ENCODE peak calls at places on chromosomes 7 and 10, in eight cellular contexts. One of them, this sample, is unnamed.

GRCh38 chr7:140051822-140052221 is 10.9 kb downstream of the PARP12 start:
- DNase-seq in fibroblast of pulmonary artery: no peak
- DNase-seq in A549: no peak
- DNase-seq in neural progenitor cell: no peak
- DNase-seq in BE2C: no peak
- DNase-seq in hepatocyte: no peak
- DNase-seq in mucosa of descending colon: no peak
- DNase-seq in upper lobe of right lung: no peak
- DNase-seq in this sample: no peak

GRCh38 chr7:155356323-155357105 is 58.8 kb downstream of the INSIG1 start:
- DNase-seq in hepatocyte: peak
- DNase-seq in mucosa of descending colon: no peak
- DNase-seq in fibroblast of pulmonary artery: no peak
- DNase-seq in BE2C: no peak
- DNase-seq in upper lobe of right lung: peak
- DNase-seq in neural progenitor cell: peak
- DNase-seq in A549: peak
- DNase-seq in this sample: no peak

GRCh38 chr7:42858570-42858969 is 53.3 kb downstream of the C7orf25 start:
- DNase-seq in neural progenitor cell: no peak
- DNase-seq in mucosa of descending colon: no peak
- DNase-seq in hepatocyte: no peak
- DNase-seq in upper lobe of right lung: no peak
- DNase-seq in BE2C: no peak
- DNase-seq in A549: no peak
- DNase-seq in fibroblast of pulmonary artery: peak
- DNase-seq in this sample: no peak

GRCh38 chr10:21532694-21533576 is 1.1 kb upstream of the MLLT10 start:
- DNase-seq in neural progenitor cell: peak
- DNase-seq in A549: no peak
- DNase-seq in upper lobe of right lung: no peak
- DNase-seq in BE2C: no peak
- DNase-seq in mucosa of descending colon: no peak
- DNase-seq in hepatocyte: no peak
- DNase-seq in fibroblast of pulmonary artery: no peak
- DNase-seq in this sample: no peak

GRCh38 chr7:135741905-135742304 is 6.7 kb downstream of the FAM180A start:
- DNase-seq in neural progenitor cell: no peak
- DNase-seq in A549: no peak
- DNase-seq in mucosa of descending colon: no peak
- DNase-seq in hepatocyte: no peak
- DNase-seq in BE2C: no peak
- DNase-seq in fibroblast of pulmonary artery: no peak
- DNase-seq in upper lobe of right lung: no peak
- DNase-seq in this sample: no peak

GRCh38 chr10:75379234-75379724 is 22.3 kb downstream of the ZNF503 start:
- DNase-seq in mucosa of descending colon: no peak
- DNase-seq in fibroblast of pulmonary artery: no peak
- DNase-seq in hepatocyte: no peak
- DNase-seq in neural progenitor cell: no peak
- DNase-seq in A549: no peak
- DNase-seq in upper lobe of right lung: no peak
- DNase-seq in BE2C: no peak
- DNase-seq in this sample: no peak

GRCh38 chr7:157906583-157906982 is 569.8 kb downstream of the DNAJB6 start:
- DNase-seq in A549: no peak
- DNase-seq in mucosa of descending colon: no peak
- DNase-seq in BE2C: no peak
- DNase-seq in upper lobe of right lung: no peak
- DNase-seq in neural progenitor cell: no peak
- DNase-seq in fibroblast of pulmonary artery: no peak
- DNase-seq in hepatocyte: no peak
- DNase-seq in this sample: no peak

GRCh38 chr7:21041666-21042065 is 255.0 kb upstream of the SP8 start:
- DNase-seq in BE2C: no peak
- DNase-seq in upper lobe of right lung: no peak
- DNase-seq in mucosa of descending colon: no peak
- DNase-seq in A549: no peak
- DNase-seq in hepatocyte: no peak
- DNase-seq in neural progenitor cell: peak
- DNase-seq in fibroblast of pulmonary artery: no peak
- DNase-seq in this sample: no peak

GRCh38 chr7:119377-120163 is 72.8 kb upstream of the FAM20C start:
- DNase-seq in hepatocyte: peak
- DNase-seq in upper lobe of right lung: peak
- DNase-seq in neural progenitor cell: peak
- DNase-seq in mucosa of descending colon: peak
- DNase-seq in fibroblast of pulmonary artery: no peak
- DNase-seq in A549: no peak
- DNase-seq in BE2C: no peak
- DNase-seq in this sample: no peak

GRCh38 chr10:98380493-98381339 is 34.3 kb downstream of the PYROXD2 start:
- DNase-seq in neural progenitor cell: no peak
- DNase-seq in hepatocyte: no peak
- DNase-seq in BE2C: no peak
- DNase-seq in A549: no peak
- DNase-seq in mucosa of descending colon: no peak
- DNase-seq in fibroblast of pulmonary artery: no peak
- DNase-seq in upper lobe of right lung: no peak
- DNase-seq in this sample: no peak

GRCh38 chr7:123876557-123877256 is 31.7 kb downstream of the HYAL4 start:
- DNase-seq in hepatocyte: no peak
- DNase-seq in A549: no peak
- DNase-seq in mucosa of descending colon: no peak
- DNase-seq in fibroblast of pulmonary artery: no peak
- DNase-seq in BE2C: no peak
- DNase-seq in neural progenitor cell: no peak
- DNase-seq in upper lobe of right lung: no peak
- DNase-seq in this sample: no peak

GRCh38 chr7:149854611-149855367 is 16.6 kb downstream of the ZNF862 start:
- DNase-seq in upper lobe of right lung: peak
- DNase-seq in fibroblast of pulmonary artery: peak
- DNase-seq in mucosa of descending colon: peak
- DNase-seq in A549: no peak
- DNase-seq in neural progenitor cell: peak
- DNase-seq in hepatocyte: peak
- DNase-seq in BE2C: peak
- DNase-seq in this sample: no peak

GRCh38 chr10:42177077-42177792 is 461.1 kb downstream of the ZNF33B start:
- DNase-seq in fibroblast of pulmonary artery: no peak
- DNase-seq in neural progenitor cell: no peak
- DNase-seq in mucosa of descending colon: peak
- DNase-seq in hepatocyte: peak
- DNase-seq in A549: no peak
- DNase-seq in upper lobe of right lung: no peak
- DNase-seq in BE2C: peak
- DNase-seq in this sample: no peak

GRCh38 chr10:71185209-71185608 is 27.2 kb upstream of the UNC5B start:
- DNase-seq in hepatocyte: no peak
- DNase-seq in A549: no peak
- DNase-seq in upper lobe of right lung: no peak
- DNase-seq in fibroblast of pulmonary artery: no peak
- DNase-seq in BE2C: no peak
- DNase-seq in mucosa of descending colon: no peak
- DNase-seq in neural progenitor cell: no peak
- DNase-seq in this sample: no peak

GRCh38 chr7:105224884-105225651 is 163.7 kb downstream of the SRPK2 start:
- DNase-seq in upper lobe of right lung: no peak
- DNase-seq in A549: peak
- DNase-seq in hepatocyte: peak
- DNase-seq in BE2C: peak
- DNase-seq in neural progenitor cell: no peak
- DNase-seq in mucosa of descending colon: no peak
- DNase-seq in fibroblast of pulmonary artery: peak
- DNase-seq in this sample: peak

GRCh38 chr7:107251963-107252362 is 83.2 kb downstream of the HBP1 start:
- DNase-seq in neural progenitor cell: no peak
- DNase-seq in mucosa of descending colon: no peak
- DNase-seq in upper lobe of right lung: no peak
- DNase-seq in hepatocyte: no peak
- DNase-seq in A549: no peak
- DNase-seq in fibroblast of pulmonary artery: no peak
- DNase-seq in BE2C: no peak
- DNase-seq in this sample: no peak

GRCh38 chr7:158239290-158239981 is 348.2 kb downstream of the PTPRN2 start:
- DNase-seq in BE2C: peak
- DNase-seq in A549: no peak
- DNase-seq in upper lobe of right lung: peak
- DNase-seq in neural progenitor cell: no peak
- DNase-seq in mucosa of descending colon: no peak
- DNase-seq in fibroblast of pulmonary artery: no peak
- DNase-seq in hepatocyte: no peak
- DNase-seq in this sample: no peak

GRCh38 chr10:20891338-20891714 is 5.8 kb downstream of the NEBL start:
- DNase-seq in neural progenitor cell: no peak
- DNase-seq in fibroblast of pulmonary artery: peak
- DNase-seq in hepatocyte: peak
- DNase-seq in mucosa of descending colon: no peak
- DNase-seq in BE2C: no peak
- DNase-seq in upper lobe of right lung: no peak
- DNase-seq in A549: no peak
- DNase-seq in this sample: peak

GRCh38 chr7:32217841-32218467 is 147.7 kb upstream of the PDE1C start:
- DNase-seq in mucosa of descending colon: no peak
- DNase-seq in hepatocyte: no peak
- DNase-seq in neural progenitor cell: no peak
- DNase-seq in upper lobe of right lung: no peak
- DNase-seq in BE2C: no peak
- DNase-seq in A549: no peak
- DNase-seq in fibroblast of pulmonary artery: no peak
- DNase-seq in this sample: no peak

GRCh38 chr7:99579956-99580777 is 17.9 kb upstream of the TMEM225B start:
- DNase-seq in hepatocyte: peak
- DNase-seq in neural progenitor cell: peak
- DNase-seq in mucosa of descending colon: no peak
- DNase-seq in A549: no peak
- DNase-seq in fibroblast of pulmonary artery: peak
- DNase-seq in upper lobe of right lung: peak
- DNase-seq in BE2C: peak
- DNase-seq in this sample: no peak
- TF ChIP-seq CTCF in hepatocyte: peak
- TF ChIP-seq CTCF in neural progenitor cell: peak
- TF ChIP-seq CTCF in mucosa of descending colon: no peak
- TF ChIP-seq CTCF in A549: peak
- TF ChIP-seq CTCF in fibroblast of pulmonary artery: peak
- TF ChIP-seq CTCF in upper lobe of right lung: peak
- TF ChIP-seq CTCF in BE2C: peak
- TF ChIP-seq CTCF in this sample: peak

DNA sequence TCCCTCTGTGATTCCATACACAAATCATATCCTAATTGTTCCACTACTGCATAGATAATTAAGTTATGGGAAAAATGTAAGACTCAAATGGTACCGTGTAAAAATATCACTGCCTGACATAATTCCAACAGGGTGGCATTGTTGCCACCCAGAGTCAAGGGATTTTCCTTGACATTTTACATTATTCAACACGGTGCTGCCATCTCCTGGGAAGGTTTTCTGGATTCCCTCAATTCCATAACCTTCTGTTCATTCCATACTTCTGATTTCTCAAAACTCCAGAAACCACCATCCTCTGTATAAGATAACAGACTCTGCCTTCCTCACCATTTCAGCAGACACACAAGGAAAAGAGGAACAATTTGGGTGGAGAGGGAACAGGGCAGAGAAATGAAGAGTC is 495.9 kb downstream of the XPNPEP1 start:
- DNase-seq in BE2C: no peak
- DNase-seq in mucosa of descending colon: no peak
- DNase-seq in hepatocyte: peak
- DNase-seq in A549: no peak
- DNase-seq in upper lobe of right lung: no peak
- DNase-seq in fibroblast of pulmonary artery: no peak
- DNase-seq in neural progenitor cell: no peak
- DNase-seq in this sample: no peak
- TF ChIP-seq CTCF in BE2C: no peak
- TF ChIP-seq CTCF in mucosa of descending colon: no peak
- TF ChIP-seq CTCF in hepatocyte: peak
- TF ChIP-seq CTCF in A549: no peak
- TF ChIP-seq CTCF in upper lobe of right lung: no peak
- TF ChIP-seq CTCF in fibroblast of pulmonary artery: no peak
- TF ChIP-seq CTCF in neural progenitor cell: peak
- TF ChIP-seq CTCF in this sample: no peak

GRCh38 chr10:100008142-100008522 is 1.6 kb downstream of the DNMBP start:
- DNase-seq in neural progenitor cell: no peak
- DNase-seq in mucosa of descending colon: no peak
- DNase-seq in hepatocyte: no peak
- DNase-seq in fibroblast of pulmonary artery: peak
- DNase-seq in upper lobe of right lung: no peak
- DNase-seq in A549: no peak
- DNase-seq in BE2C: no peak
- DNase-seq in this sample: no peak

GRCh38 chr10:100008708-100009282 is 952 bp downstream of the DNMBP start:
- DNase-seq in hepatocyte: no peak
- DNase-seq in upper lobe of right lung: no peak
- DNase-seq in fibroblast of pulmonary artery: no peak
- DNase-seq in mucosa of descending colon: no peak
- DNase-seq in A549: no peak
- DNase-seq in BE2C: no peak
- DNase-seq in neural progenitor cell: no peak
- DNase-seq in this sample: no peak

GRCh38 chr10:100007239-100008141 is 2.3 kb downstream of the DNMBP start:
- DNase-seq in A549: no peak
- DNase-seq in fibroblast of pulmonary artery: no peak
- DNase-seq in upper lobe of right lung: no peak
- DNase-seq in neural progenitor cell: no peak
- DNase-seq in hepatocyte: no peak
- DNase-seq in BE2C: no peak
- DNase-seq in mucosa of descending colon: no peak
- DNase-seq in this sample: no peak

GRCh38 chr10:100009283-100009792 is 409 bp downstream of the DNMBP start:
- DNase-seq in upper lobe of right lung: peak
- DNase-seq in hepatocyte: peak
- DNase-seq in fibroblast of pulmonary artery: peak
- DNase-seq in mucosa of descending colon: no peak
- DNase-seq in neural progenitor cell: no peak
- DNase-seq in A549: peak
- DNase-seq in BE2C: peak
- DNase-seq in this sample: no peak

GRCh38 chr10:100009793-100010676 is at the start of gene DNMBP:
- DNase-seq in fibroblast of pulmonary artery: peak
- DNase-seq in neural progenitor cell: peak
- DNase-seq in hepatocyte: peak
- DNase-seq in mucosa of descending colon: peak
- DNase-seq in A549: peak
- DNase-seq in upper lobe of right lung: peak
- DNase-seq in BE2C: peak
- DNase-seq in this sample: no peak
- TF ChIP-seq CTCF in fibroblast of pulmonary artery: no peak
- TF ChIP-seq CTCF in neural progenitor cell: peak
- TF ChIP-seq CTCF in hepatocyte: peak
- TF ChIP-seq CTCF in mucosa of descending colon: peak
- TF ChIP-seq CTCF in A549: peak
- TF ChIP-seq CTCF in upper lobe of right lung: peak
- TF ChIP-seq CTCF in BE2C: peak
- TF ChIP-seq CTCF in this sample: peak

DNA sequence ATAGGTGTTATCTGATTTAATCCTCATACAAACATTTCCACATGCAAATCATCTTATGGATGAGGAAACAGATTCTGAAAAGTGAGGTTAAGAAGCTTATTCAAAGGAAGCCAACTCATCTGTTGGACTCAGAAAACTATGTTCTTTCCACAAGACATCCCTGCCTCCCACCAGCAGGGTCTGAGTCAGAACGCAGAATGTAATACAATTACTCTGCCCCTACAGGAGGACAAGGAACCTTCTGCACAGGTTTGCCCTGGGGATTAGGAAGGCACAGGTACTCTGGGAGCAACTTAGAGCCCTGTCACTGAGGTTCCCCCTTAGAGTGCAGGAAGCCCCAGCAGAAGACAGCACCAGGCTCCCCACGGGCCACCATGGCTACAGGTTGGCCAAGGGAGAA is 255.7 kb downstream of the TNS3 start:
- DNase-seq in mucosa of descending colon: no peak
- DNase-seq in fibroblast of pulmonary artery: peak
- DNase-seq in BE2C: no peak
- DNase-seq in hepatocyte: peak
- DNase-seq in neural progenitor cell: peak
- DNase-seq in A549: no peak
- DNase-seq in upper lobe of right lung: no peak
- DNase-seq in this sample: peak
- TF ChIP-seq CTCF in mucosa of descending colon: no peak
- TF ChIP-seq CTCF in fibroblast of pulmonary artery: peak
- TF ChIP-seq CTCF in BE2C: no peak
- TF ChIP-seq CTCF in hepatocyte: peak
- TF ChIP-seq CTCF in neural progenitor cell: peak
- TF ChIP-seq CTCF in A549: no peak
- TF ChIP-seq CTCF in upper lobe of right lung: no peak
- TF ChIP-seq CTCF in this sample: peak